ENCODE peak calls at places on chromosome 17, in six cellular contexts. One of them, this sample, is unnamed. For H3K4me1, the result is how much of the 10 kb centered on the place peaks cover.

GRCh38 chr17:18141210-18141803 is 32.8 kb downstream of the MYO15A start:
- DNase-seq in CD4-positive, alpha-beta memory T cell: peak
- DNase-seq in left ventricle myocardium inferior: no peak
- DNase-seq in MM.1S: peak
- DNase-seq in tibial nerve: no peak
- DNase-seq in adipocyte: peak
- DNase-seq in this sample: no peak

GRCh38 chr17:1573932-1574696 is 11.5 kb upstream of the PITPNA start:
- DNase-seq in CD4-positive, alpha-beta memory T cell: peak
- DNase-seq in left ventricle myocardium inferior: peak
- DNase-seq in MM.1S: peak
- DNase-seq in tibial nerve: peak
- DNase-seq in adipocyte: peak
- DNase-seq in this sample: peak

GRCh38 chr17:52383493-52384100 is 225.1 kb upstream of the CA10 start:
- DNase-seq in CD4-positive, alpha-beta memory T cell: no peak
- DNase-seq in left ventricle myocardium inferior: no peak
- DNase-seq in MM.1S: peak
- DNase-seq in tibial nerve: no peak
- DNase-seq in adipocyte: peak
- DNase-seq in this sample: no peak

GRCh38 chr17:70276931-70277330 is 107.6 kb downstream of the KCNJ2 start:
- DNase-seq in CD4-positive, alpha-beta memory T cell: no peak
- DNase-seq in left ventricle myocardium inferior: no peak
- DNase-seq in MM.1S: no peak
- DNase-seq in tibial nerve: no peak
- DNase-seq in adipocyte: no peak
- DNase-seq in this sample: no peak

GRCh38 chr17:47276444-47276843 is 22.8 kb downstream of the ITGB3 start:
- DNase-seq in CD4-positive, alpha-beta memory T cell: no peak
- DNase-seq in left ventricle myocardium inferior: no peak
- DNase-seq in MM.1S: no peak
- DNase-seq in tibial nerve: no peak
- DNase-seq in adipocyte: peak
- DNase-seq in this sample: no peak

GRCh38 chr17:11144358-11145233 is 96.4 kb upstream of the SHISA6 start:
- DNase-seq in CD4-positive, alpha-beta memory T cell: no peak
- DNase-seq in left ventricle myocardium inferior: no peak
- DNase-seq in MM.1S: peak
- DNase-seq in tibial nerve: no peak
- DNase-seq in adipocyte: peak
- DNase-seq in this sample: no peak

GRCh38 chr17:56570199-56570598 is 23.3 kb upstream of the NOG start:
- DNase-seq in CD4-positive, alpha-beta memory T cell: no peak
- DNase-seq in left ventricle myocardium inferior: no peak
- DNase-seq in MM.1S: no peak
- DNase-seq in tibial nerve: no peak
- DNase-seq in adipocyte: no peak
- DNase-seq in this sample: no peak

GRCh38 chr17:2982854-2983636 is 80.4 kb downstream of the OR1D5 start:
- DNase-seq in CD4-positive, alpha-beta memory T cell: no peak
- DNase-seq in left ventricle myocardium inferior: peak
- DNase-seq in MM.1S: no peak
- DNase-seq in tibial nerve: peak
- DNase-seq in adipocyte: peak
- DNase-seq in this sample: no peak

GRCh38 chr17:44981221-44981968 is 13.3 kb upstream of the C1QL1 start:
- DNase-seq in CD4-positive, alpha-beta memory T cell: no peak
- DNase-seq in left ventricle myocardium inferior: no peak
- DNase-seq in MM.1S: no peak
- DNase-seq in tibial nerve: no peak
- DNase-seq in adipocyte: peak
- DNase-seq in this sample: no peak

GRCh38 chr17:5668557-5669138 is 84.3 kb upstream of the NLRP1 start:
- DNase-seq in CD4-positive, alpha-beta memory T cell: no peak
- DNase-seq in left ventricle myocardium inferior: no peak
- DNase-seq in MM.1S: no peak
- DNase-seq in tibial nerve: no peak
- DNase-seq in adipocyte: no peak
- DNase-seq in this sample: no peak

GRCh38 chr17:17379197-17379991 is 76.2 kb downstream of the NT5M start:
- DNase-seq in CD4-positive, alpha-beta memory T cell: no peak
- DNase-seq in left ventricle myocardium inferior: no peak
- DNase-seq in MM.1S: no peak
- DNase-seq in tibial nerve: no peak
- DNase-seq in adipocyte: no peak
- DNase-seq in this sample: no peak

GRCh38 chr17:45127583-45128300 is 4.6 kb downstream of the PLCD3 start:
- DNase-seq in CD4-positive, alpha-beta memory T cell: no peak
- DNase-seq in left ventricle myocardium inferior: peak
- DNase-seq in MM.1S: no peak
- DNase-seq in tibial nerve: peak
- DNase-seq in adipocyte: peak
- DNase-seq in this sample: no peak

GRCh38 chr17:82542439-82542838 is 22.9 kb downstream of the FOXK2 start:
- DNase-seq in CD4-positive, alpha-beta memory T cell: no peak
- DNase-seq in left ventricle myocardium inferior: no peak
- DNase-seq in MM.1S: no peak
- DNase-seq in tibial nerve: no peak
- DNase-seq in adipocyte: no peak
- DNase-seq in this sample: no peak

GRCh38 chr17:81493198-81494038 is 19.2 kb downstream of the ACTG1 start:
- DNase-seq in CD4-positive, alpha-beta memory T cell: no peak
- DNase-seq in left ventricle myocardium inferior: no peak
- DNase-seq in MM.1S: no peak
- DNase-seq in tibial nerve: no peak
- DNase-seq in adipocyte: no peak
- DNase-seq in this sample: no peak

GRCh38 chr17:4920351-4921048 is 11.6 kb upstream of the GP1BA start:
- DNase-seq in CD4-positive, alpha-beta memory T cell: no peak
- DNase-seq in left ventricle myocardium inferior: no peak
- DNase-seq in MM.1S: no peak
- DNase-seq in tibial nerve: no peak
- DNase-seq in adipocyte: peak
- DNase-seq in this sample: no peak

GRCh38 chr17:45052052-45052772 is 780 bp upstream of the DCAKD start:
- DNase-seq in CD4-positive, alpha-beta memory T cell: peak
- DNase-seq in left ventricle myocardium inferior: no peak
- DNase-seq in MM.1S: peak
- DNase-seq in tibial nerve: no peak
- DNase-seq in adipocyte: peak
- DNase-seq in this sample: peak

GRCh38 chr17:40511667-40512221 is 10.3 kb upstream of the TNS4 start:
- DNase-seq in CD4-positive, alpha-beta memory T cell: no peak
- DNase-seq in left ventricle myocardium inferior: no peak
- DNase-seq in MM.1S: no peak
- DNase-seq in tibial nerve: no peak
- DNase-seq in adipocyte: no peak
- DNase-seq in this sample: no peak

GRCh38 chr17:75404739-75405364 is 626 bp downstream of the GRB2 start:
- DNase-seq in CD4-positive, alpha-beta memory T cell: peak
- DNase-seq in left ventricle myocardium inferior: peak
- DNase-seq in MM.1S: peak
- DNase-seq in tibial nerve: no peak
- DNase-seq in adipocyte: peak
- DNase-seq in this sample: peak

GRCh38 chr17:39801055-39801454 is 63.1 kb downstream of the IKZF3 start:
- DNase-seq in CD4-positive, alpha-beta memory T cell: no peak
- DNase-seq in left ventricle myocardium inferior: no peak
- DNase-seq in MM.1S: no peak
- DNase-seq in tibial nerve: no peak
- DNase-seq in adipocyte: no peak
- DNase-seq in this sample: no peak

GRCh38 chr17:16406742-16407674 is 8.4 kb upstream of the TRPV2 start:
- DNase-seq in CD4-positive, alpha-beta memory T cell: no peak
- DNase-seq in left ventricle myocardium inferior: peak
- DNase-seq in MM.1S: no peak
- DNase-seq in tibial nerve: no peak
- DNase-seq in adipocyte: peak
- DNase-seq in this sample: no peak

GRCh38 chr17:57442914-57443571 is 186.7 kb downstream of the MSI2 start:
- DNase-seq in CD4-positive, alpha-beta memory T cell: peak
- DNase-seq in left ventricle myocardium inferior: peak
- DNase-seq in MM.1S: no peak
- DNase-seq in tibial nerve: no peak
- DNase-seq in adipocyte: no peak
- DNase-seq in this sample: peak

GRCh38 chr17:78601577-78602190 is 24.5 kb upstream of the DNAH17 start:
- DNase-seq in CD4-positive, alpha-beta memory T cell: no peak
- DNase-seq in left ventricle myocardium inferior: no peak
- DNase-seq in MM.1S: no peak
- DNase-seq in tibial nerve: no peak
- DNase-seq in adipocyte: no peak
- DNase-seq in this sample: no peak

DNA sequence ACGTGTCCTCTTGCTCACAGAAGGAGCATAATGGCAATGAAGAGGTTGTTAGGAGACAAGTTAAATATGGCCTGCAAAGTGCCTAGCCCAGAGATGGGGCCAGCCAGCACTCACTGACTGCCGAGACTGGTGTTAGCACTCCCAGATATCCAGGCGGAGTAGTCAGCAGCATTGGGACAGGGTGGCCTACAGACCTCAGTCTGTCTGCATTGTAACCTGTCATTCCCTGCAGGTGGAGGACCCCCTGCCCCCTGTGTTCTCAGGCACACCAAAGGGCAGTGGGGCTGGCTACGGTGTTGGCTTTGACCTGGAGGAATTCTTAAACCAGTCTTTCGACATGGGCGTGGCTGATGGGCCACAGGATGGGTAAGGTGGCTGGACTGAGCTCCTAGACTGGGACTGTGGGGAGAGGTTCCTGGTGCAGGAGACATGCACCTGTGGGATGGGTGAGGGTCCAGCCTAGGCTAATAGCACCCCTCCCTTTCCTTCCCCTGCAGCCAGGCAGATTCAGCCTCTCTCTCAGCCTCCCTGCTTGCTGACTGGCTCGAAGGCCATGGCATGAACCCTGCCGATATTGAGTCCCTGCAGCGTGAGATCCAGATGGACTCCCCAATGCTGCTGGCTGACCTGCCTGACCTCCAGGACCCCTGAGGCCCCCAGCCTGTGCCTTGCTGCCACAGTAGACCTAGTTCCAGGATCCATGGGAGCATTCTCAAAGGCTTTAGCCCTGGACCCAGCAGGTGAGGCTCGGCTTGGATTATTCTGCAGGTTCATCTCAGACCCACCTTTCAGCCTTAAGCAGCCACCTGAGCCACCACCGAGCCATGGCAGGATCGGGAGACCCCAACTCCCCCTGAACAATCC is 4.2 kb downstream of the MFAP4 start:
- DNase-seq in CD4-positive, alpha-beta memory T cell: no peak
- DNase-seq in left ventricle myocardium inferior: no peak
- DNase-seq in MM.1S: no peak
- DNase-seq in tibial nerve: no peak
- DNase-seq in adipocyte: no peak
- DNase-seq in this sample: no peak
- H3K4me1 ChIP-seq in CD4-positive, alpha-beta memory T cell: under half
- H3K4me1 ChIP-seq in left ventricle myocardium inferior: half or more
- H3K4me1 ChIP-seq in MM.1S: under half
- H3K4me1 ChIP-seq in tibial nerve: half or more
- H3K4me1 ChIP-seq in adipocyte: under half
- H3K4me1 ChIP-seq in this sample: under half

GRCh38 chr17:19387921-19388521 is 1.0 kb upstream of the MFAP4 start:
- DNase-seq in CD4-positive, alpha-beta memory T cell: no peak
- DNase-seq in left ventricle myocardium inferior: no peak
- DNase-seq in MM.1S: no peak
- DNase-seq in tibial nerve: no peak
- DNase-seq in adipocyte: peak
- DNase-seq in this sample: no peak

GRCh38 chr17:19386974-19387920 is at the start of gene MFAP4:
- DNase-seq in CD4-positive, alpha-beta memory T cell: no peak
- DNase-seq in left ventricle myocardium inferior: peak
- DNase-seq in MM.1S: no peak
- DNase-seq in tibial nerve: peak
- DNase-seq in adipocyte: peak
- DNase-seq in this sample: no peak

GRCh38 chr17:19388791-19389190 is 1.8 kb upstream of the MFAP4 start:
- DNase-seq in CD4-positive, alpha-beta memory T cell: no peak
- DNase-seq in left ventricle myocardium inferior: no peak
- DNase-seq in MM.1S: no peak
- DNase-seq in tibial nerve: no peak
- DNase-seq in adipocyte: no peak
- DNase-seq in this sample: no peak

GRCh38 chr17:19384723-19385391 is 2.1 kb downstream of the MFAP4 start:
- DNase-seq in CD4-positive, alpha-beta memory T cell: no peak
- DNase-seq in left ventricle myocardium inferior: peak
- DNase-seq in MM.1S: no peak
- DNase-seq in tibial nerve: peak
- DNase-seq in adipocyte: peak
- DNase-seq in this sample: no peak

GRCh38 chr17:19386276-19386863 is 620 bp downstream of the MFAP4 start:
- DNase-seq in CD4-positive, alpha-beta memory T cell: no peak
- DNase-seq in left ventricle myocardium inferior: peak
- DNase-seq in MM.1S: no peak
- DNase-seq in tibial nerve: peak
- DNase-seq in adipocyte: peak
- DNase-seq in this sample: no peak
- H3K4me3 ChIP-seq in CD4-positive, alpha-beta memory T cell: no peak
- H3K4me3 ChIP-seq in left ventricle myocardium inferior: peak
- H3K4me3 ChIP-seq in MM.1S: no peak
- H3K4me3 ChIP-seq in tibial nerve: no peak
- H3K4me3 ChIP-seq in adipocyte: peak
- H3K4me3 ChIP-seq in this sample: no peak

GRCh38 chr17:59185997-59186396 is 23.8 kb upstream of the SMG8 start:
- DNase-seq in CD4-positive, alpha-beta memory T cell: no peak
- DNase-seq in left ventricle myocardium inferior: no peak
- DNase-seq in MM.1S: no peak
- DNase-seq in tibial nerve: no peak
- DNase-seq in adipocyte: no peak
- DNase-seq in this sample: no peak
- H3K4me1 ChIP-seq in CD4-positive, alpha-beta memory T cell: under half
- H3K4me1 ChIP-seq in left ventricle myocardium inferior: under half
- H3K4me1 ChIP-seq in MM.1S: under half
- H3K4me1 ChIP-seq in tibial nerve: under half
- H3K4me1 ChIP-seq in adipocyte: under half
- H3K4me1 ChIP-seq in this sample: under half

DNA sequence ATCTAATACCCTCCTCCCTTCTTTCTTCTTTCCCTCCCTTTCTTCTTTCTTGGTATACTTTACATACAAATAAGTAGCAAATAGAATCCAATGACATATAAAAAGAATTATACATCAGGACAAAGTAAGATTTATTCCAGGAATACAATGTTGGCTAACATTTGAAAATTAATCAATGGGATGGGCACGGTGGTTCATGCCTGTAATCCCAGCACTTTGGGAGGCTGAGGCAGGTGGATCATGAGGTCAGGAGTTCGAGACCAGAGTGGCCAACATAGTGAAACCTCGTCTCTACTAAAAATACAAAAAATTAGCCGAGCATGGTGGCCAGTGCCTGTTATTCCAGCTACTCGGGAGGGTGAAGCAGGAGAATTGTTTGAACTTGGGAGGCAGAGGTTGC is 72.1 kb downstream of the BCAS3 start:
- DNase-seq in CD4-positive, alpha-beta memory T cell: no peak
- DNase-seq in left ventricle myocardium inferior: no peak
- DNase-seq in MM.1S: no peak
- DNase-seq in tibial nerve: no peak
- DNase-seq in adipocyte: no peak
- DNase-seq in this sample: no peak
- H3K4me3 ChIP-seq in CD4-positive, alpha-beta memory T cell: no peak
- H3K4me3 ChIP-seq in left ventricle myocardium inferior: no peak
- H3K4me3 ChIP-seq in MM.1S: no peak
- H3K4me3 ChIP-seq in tibial nerve: no peak
- H3K4me3 ChIP-seq in adipocyte: no peak
- H3K4me3 ChIP-seq in this sample: no peak